ENCODE peak calls at places on chromosome 1, in eight cellular contexts. One of them, this sample, is unnamed.

GRCh38 chr1:2795926-2796325 is 5.6 kb downstream of the TTC34 start:
- DNase-seq in RWPE1: no peak
- DNase-seq in colonic mucosa: no peak
- DNase-seq in brain microvascular endothelial cell: no peak
- DNase-seq in heart right ventricle: no peak
- DNase-seq in CD4-positive, alpha-beta T cell: no peak
- DNase-seq in GM23248: no peak
- DNase-seq in pancreas: no peak
- DNase-seq in this sample: no peak

GRCh38 chr1:110787328-110788071 is 85.4 kb upstream of the CD53 start:
- DNase-seq in pancreas: no peak
- DNase-seq in GM23248: no peak
- DNase-seq in CD4-positive, alpha-beta T cell: peak
- DNase-seq in colonic mucosa: no peak
- DNase-seq in heart right ventricle: no peak
- DNase-seq in RWPE1: no peak
- DNase-seq in brain microvascular endothelial cell: no peak
- DNase-seq in this sample: no peak

GRCh38 chr1:11566042-11566825 is 87.3 kb downstream of the DISP3 start:
- DNase-seq in GM23248: no peak
- DNase-seq in pancreas: no peak
- DNase-seq in heart right ventricle: no peak
- DNase-seq in CD4-positive, alpha-beta T cell: no peak
- DNase-seq in brain microvascular endothelial cell: no peak
- DNase-seq in colonic mucosa: no peak
- DNase-seq in RWPE1: no peak
- DNase-seq in this sample: no peak

GRCh38 chr1:116125761-116126160 is 14.6 kb downstream of the MAB21L3 start:
- DNase-seq in colonic mucosa: peak
- DNase-seq in CD4-positive, alpha-beta T cell: no peak
- DNase-seq in brain microvascular endothelial cell: no peak
- DNase-seq in GM23248: no peak
- DNase-seq in pancreas: no peak
- DNase-seq in heart right ventricle: no peak
- DNase-seq in RWPE1: no peak
- DNase-seq in this sample: no peak

GRCh38 chr1:212466913-212467650 is 34.4 kb downstream of the NENF start:
- DNase-seq in pancreas: no peak
- DNase-seq in heart right ventricle: no peak
- DNase-seq in CD4-positive, alpha-beta T cell: no peak
- DNase-seq in brain microvascular endothelial cell: no peak
- DNase-seq in colonic mucosa: no peak
- DNase-seq in RWPE1: no peak
- DNase-seq in GM23248: no peak
- DNase-seq in this sample: no peak

GRCh38 chr1:187053876-187054275 is 225.1 kb downstream of the PLA2G4A start:
- DNase-seq in GM23248: no peak
- DNase-seq in brain microvascular endothelial cell: no peak
- DNase-seq in CD4-positive, alpha-beta T cell: no peak
- DNase-seq in colonic mucosa: no peak
- DNase-seq in RWPE1: no peak
- DNase-seq in heart right ventricle: no peak
- DNase-seq in pancreas: no peak
- DNase-seq in this sample: no peak

GRCh38 chr1:167650266-167651160 is 20.5 kb downstream of the RCSD1 start:
- DNase-seq in heart right ventricle: peak
- DNase-seq in GM23248: no peak
- DNase-seq in RWPE1: no peak
- DNase-seq in CD4-positive, alpha-beta T cell: no peak
- DNase-seq in brain microvascular endothelial cell: no peak
- DNase-seq in colonic mucosa: no peak
- DNase-seq in pancreas: no peak
- DNase-seq in this sample: no peak

GRCh38 chr1:202247837-202248795 is 54.5 kb downstream of the LGR6 start:
- DNase-seq in RWPE1: no peak
- DNase-seq in pancreas: no peak
- DNase-seq in brain microvascular endothelial cell: no peak
- DNase-seq in colonic mucosa: no peak
- DNase-seq in CD4-positive, alpha-beta T cell: no peak
- DNase-seq in GM23248: no peak
- DNase-seq in heart right ventricle: no peak
- DNase-seq in this sample: no peak

GRCh38 chr1:197521118-197521739 is 253.2 kb downstream of the CRB1 start:
- DNase-seq in CD4-positive, alpha-beta T cell: no peak
- DNase-seq in pancreas: no peak
- DNase-seq in brain microvascular endothelial cell: peak
- DNase-seq in GM23248: peak
- DNase-seq in RWPE1: peak
- DNase-seq in colonic mucosa: peak
- DNase-seq in heart right ventricle: no peak
- DNase-seq in this sample: no peak

GRCh38 chr1:241902376-241903067 is 54.5 kb downstream of the EXO1 start:
- DNase-seq in RWPE1: no peak
- DNase-seq in colonic mucosa: no peak
- DNase-seq in pancreas: no peak
- DNase-seq in brain microvascular endothelial cell: peak
- DNase-seq in CD4-positive, alpha-beta T cell: no peak
- DNase-seq in heart right ventricle: no peak
- DNase-seq in GM23248: peak
- DNase-seq in this sample: no peak

GRCh38 chr1:55848906-55849305 is 633.7 kb upstream of the USP24 start:
- DNase-seq in heart right ventricle: no peak
- DNase-seq in pancreas: no peak
- DNase-seq in brain microvascular endothelial cell: peak
- DNase-seq in colonic mucosa: no peak
- DNase-seq in RWPE1: no peak
- DNase-seq in GM23248: peak
- DNase-seq in CD4-positive, alpha-beta T cell: no peak
- DNase-seq in this sample: no peak

GRCh38 chr1:221274373-221274772 is 395.1 kb downstream of the HLX start:
- DNase-seq in GM23248: no peak
- DNase-seq in CD4-positive, alpha-beta T cell: no peak
- DNase-seq in brain microvascular endothelial cell: no peak
- DNase-seq in RWPE1: no peak
- DNase-seq in pancreas: no peak
- DNase-seq in heart right ventricle: no peak
- DNase-seq in colonic mucosa: no peak
- DNase-seq in this sample: no peak

GRCh38 chr1:91005285-91005684 is 16.6 kb downstream of the ZNF644 start:
- DNase-seq in brain microvascular endothelial cell: no peak
- DNase-seq in CD4-positive, alpha-beta T cell: no peak
- DNase-seq in RWPE1: no peak
- DNase-seq in colonic mucosa: no peak
- DNase-seq in heart right ventricle: no peak
- DNase-seq in GM23248: no peak
- DNase-seq in pancreas: no peak
- DNase-seq in this sample: no peak

GRCh38 chr1:84929581-84929980 is 36.6 kb upstream of the LPAR3 start:
- DNase-seq in pancreas: no peak
- DNase-seq in heart right ventricle: no peak
- DNase-seq in CD4-positive, alpha-beta T cell: no peak
- DNase-seq in RWPE1: no peak
- DNase-seq in brain microvascular endothelial cell: no peak
- DNase-seq in colonic mucosa: no peak
- DNase-seq in GM23248: no peak
- DNase-seq in this sample: no peak

GRCh38 chr1:91916046-91916445 is 30.1 kb upstream of the TGFBR3 start:
- DNase-seq in CD4-positive, alpha-beta T cell: no peak
- DNase-seq in heart right ventricle: no peak
- DNase-seq in pancreas: no peak
- DNase-seq in colonic mucosa: no peak
- DNase-seq in RWPE1: no peak
- DNase-seq in GM23248: no peak
- DNase-seq in brain microvascular endothelial cell: no peak
- DNase-seq in this sample: no peak

GRCh38 chr1:206447079-206447780 is 23.0 kb upstream of the IKBKE start:
- DNase-seq in pancreas: no peak
- DNase-seq in GM23248: no peak
- DNase-seq in brain microvascular endothelial cell: no peak
- DNase-seq in heart right ventricle: no peak
- DNase-seq in colonic mucosa: no peak
- DNase-seq in CD4-positive, alpha-beta T cell: no peak
- DNase-seq in RWPE1: no peak
- DNase-seq in this sample: no peak

GRCh38 chr1:22041505-22041904 is 11.0 kb upstream of the CDC42 start:
- DNase-seq in GM23248: no peak
- DNase-seq in RWPE1: no peak
- DNase-seq in colonic mucosa: no peak
- DNase-seq in heart right ventricle: no peak
- DNase-seq in brain microvascular endothelial cell: no peak
- DNase-seq in pancreas: no peak
- DNase-seq in CD4-positive, alpha-beta T cell: no peak
- DNase-seq in this sample: no peak

GRCh38 chr1:95021794-95022193 is 51.0 kb downstream of the ALG14 start:
- DNase-seq in RWPE1: no peak
- DNase-seq in brain microvascular endothelial cell: no peak
- DNase-seq in GM23248: peak
- DNase-seq in colonic mucosa: no peak
- DNase-seq in heart right ventricle: no peak
- DNase-seq in CD4-positive, alpha-beta T cell: no peak
- DNase-seq in pancreas: no peak
- DNase-seq in this sample: no peak

GRCh38 chr1:26745191-26745590 is 42.6 kb upstream of the PIGV start:
- DNase-seq in heart right ventricle: no peak
- DNase-seq in pancreas: no peak
- DNase-seq in CD4-positive, alpha-beta T cell: no peak
- DNase-seq in RWPE1: no peak
- DNase-seq in brain microvascular endothelial cell: no peak
- DNase-seq in colonic mucosa: no peak
- DNase-seq in GM23248: peak
- DNase-seq in this sample: no peak
- H3K27ac ChIP-seq in heart right ventricle: peak
- H3K27ac ChIP-seq in pancreas: no peak
- H3K27ac ChIP-seq in CD4-positive, alpha-beta T cell: peak
- H3K27ac ChIP-seq in RWPE1: no peak
- H3K27ac ChIP-seq in brain microvascular endothelial cell: peak
- H3K27ac ChIP-seq in colonic mucosa: peak
- H3K27ac ChIP-seq in GM23248: peak
- H3K27ac ChIP-seq in this sample: peak

DNA sequence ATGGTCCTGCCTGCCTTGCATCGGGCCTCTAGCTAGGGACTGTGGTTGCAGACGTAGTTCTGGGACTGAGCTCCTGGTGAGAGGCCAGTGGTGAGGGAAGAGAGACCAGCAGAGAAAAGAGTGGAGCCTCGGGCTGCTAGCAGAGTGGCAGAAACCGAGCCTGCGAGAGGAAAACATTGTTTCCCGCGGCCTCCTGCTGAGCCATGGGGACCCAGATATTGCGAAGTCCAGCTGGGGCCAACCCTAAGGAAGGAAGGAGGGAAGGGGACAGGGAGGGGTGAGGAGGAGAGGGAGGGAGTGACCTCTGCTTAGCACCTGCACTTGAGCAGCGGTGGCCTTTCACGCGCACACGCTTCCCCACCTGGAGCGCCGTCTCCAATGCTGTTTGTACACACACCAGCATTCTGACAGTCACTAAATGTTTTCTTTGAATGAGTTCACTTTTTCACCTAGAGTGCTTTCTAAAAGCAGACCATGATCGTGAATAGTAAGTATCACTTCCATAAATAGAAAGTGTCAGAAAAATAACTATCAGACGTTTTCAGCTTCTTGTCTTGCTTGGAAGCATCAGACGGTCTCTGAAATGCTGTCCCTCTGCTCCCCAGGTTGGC is 2.5 kb upstream of the FNDC10 start:
- DNase-seq in heart right ventricle: no peak
- DNase-seq in brain microvascular endothelial cell: no peak
- DNase-seq in CD4-positive, alpha-beta T cell: no peak
- DNase-seq in RWPE1: no peak
- DNase-seq in pancreas: no peak
- DNase-seq in GM23248: no peak
- DNase-seq in colonic mucosa: no peak
- DNase-seq in this sample: no peak
- H3K27ac ChIP-seq in heart right ventricle: no peak
- H3K27ac ChIP-seq in brain microvascular endothelial cell: no peak
- H3K27ac ChIP-seq in CD4-positive, alpha-beta T cell: no peak
- H3K27ac ChIP-seq in RWPE1: peak
- H3K27ac ChIP-seq in pancreas: no peak
- H3K27ac ChIP-seq in GM23248: no peak
- H3K27ac ChIP-seq in colonic mucosa: no peak
- H3K27ac ChIP-seq in this sample: no peak

GRCh38 chr1:192539450-192540132 is 36.0 kb upstream of the RGS1 start:
- DNase-seq in brain microvascular endothelial cell: peak
- DNase-seq in RWPE1: peak
- DNase-seq in CD4-positive, alpha-beta T cell: no peak
- DNase-seq in colonic mucosa: no peak
- DNase-seq in pancreas: no peak
- DNase-seq in heart right ventricle: no peak
- DNase-seq in GM23248: peak
- DNase-seq in this sample: no peak
- H3K27ac ChIP-seq in brain microvascular endothelial cell: peak
- H3K27ac ChIP-seq in RWPE1: no peak
- H3K27ac ChIP-seq in CD4-positive, alpha-beta T cell: peak
- H3K27ac ChIP-seq in colonic mucosa: peak
- H3K27ac ChIP-seq in pancreas: peak
- H3K27ac ChIP-seq in heart right ventricle: no peak
- H3K27ac ChIP-seq in GM23248: peak
- H3K27ac ChIP-seq in this sample: peak

GRCh38 chr1:64955093-64956066 is 11.0 kb downstream of the JAK1 start:
- DNase-seq in colonic mucosa: no peak
- DNase-seq in RWPE1: no peak
- DNase-seq in pancreas: no peak
- DNase-seq in CD4-positive, alpha-beta T cell: no peak
- DNase-seq in brain microvascular endothelial cell: no peak
- DNase-seq in heart right ventricle: no peak
- DNase-seq in GM23248: no peak
- DNase-seq in this sample: peak

GRCh38 chr1:64956241-64956640 is 10.1 kb downstream of the JAK1 start:
- DNase-seq in pancreas: no peak
- DNase-seq in brain microvascular endothelial cell: peak
- DNase-seq in CD4-positive, alpha-beta T cell: no peak
- DNase-seq in GM23248: peak
- DNase-seq in heart right ventricle: no peak
- DNase-seq in colonic mucosa: no peak
- DNase-seq in RWPE1: peak
- DNase-seq in this sample: no peak

GRCh38 chr1:64952055-64952699 is 14.2 kb downstream of the JAK1 start:
- DNase-seq in RWPE1: no peak
- DNase-seq in pancreas: no peak
- DNase-seq in GM23248: no peak
- DNase-seq in heart right ventricle: no peak
- DNase-seq in brain microvascular endothelial cell: no peak
- DNase-seq in CD4-positive, alpha-beta T cell: no peak
- DNase-seq in colonic mucosa: no peak
- DNase-seq in this sample: no peak

GRCh38 chr1:64950284-64950809 is 16.0 kb downstream of the JAK1 start:
- DNase-seq in CD4-positive, alpha-beta T cell: no peak
- DNase-seq in brain microvascular endothelial cell: no peak
- DNase-seq in GM23248: no peak
- DNase-seq in heart right ventricle: no peak
- DNase-seq in RWPE1: no peak
- DNase-seq in colonic mucosa: no peak
- DNase-seq in pancreas: no peak
- DNase-seq in this sample: no peak

DNA sequence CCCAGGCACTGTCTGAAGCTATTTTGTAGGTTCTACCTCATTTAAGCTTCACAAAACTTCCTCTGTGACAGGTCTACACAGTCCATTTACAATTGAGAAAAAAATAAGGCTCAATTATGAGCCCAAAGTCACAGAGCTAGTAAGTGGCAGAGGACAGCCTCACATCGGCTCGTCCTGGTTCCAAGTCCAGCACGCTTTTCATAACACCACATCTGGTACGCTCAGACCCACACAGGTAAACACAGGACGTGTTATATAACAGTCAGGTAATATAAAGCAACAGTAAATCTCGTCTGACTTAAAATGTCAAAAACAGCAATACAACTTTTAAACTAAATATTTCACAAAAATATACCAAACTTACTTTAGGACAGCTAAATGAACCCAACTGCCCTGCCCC is 13.1 kb downstream of the JAK1 start:
- DNase-seq in CD4-positive, alpha-beta T cell: no peak
- DNase-seq in brain microvascular endothelial cell: no peak
- DNase-seq in colonic mucosa: no peak
- DNase-seq in heart right ventricle: no peak
- DNase-seq in RWPE1: no peak
- DNase-seq in pancreas: no peak
- DNase-seq in GM23248: no peak
- DNase-seq in this sample: no peak
- H3K27ac ChIP-seq in CD4-positive, alpha-beta T cell: no peak
- H3K27ac ChIP-seq in brain microvascular endothelial cell: no peak
- H3K27ac ChIP-seq in colonic mucosa: no peak
- H3K27ac ChIP-seq in heart right ventricle: no peak
- H3K27ac ChIP-seq in RWPE1: no peak
- H3K27ac ChIP-seq in pancreas: no peak
- H3K27ac ChIP-seq in GM23248: no peak
- H3K27ac ChIP-seq in this sample: no peak

This sample was measured in left ventricle myocardium inferior.